ENCODE peak calls at places on chromosome 14, in four cellular contexts. One of them, this sample, is unnamed.
A peak's percentile ranks its signal among the peaks of the same experiment; 100 is the strongest.

GRCh38 chr14:23071975-23072539 is 14.7 kb upstream of the CDH24 start:
- DNase-seq in K562: no peak
- DNase-seq in right lobe of liver: no peak
- DNase-seq in heart left ventricle: no peak
- DNase-seq in this sample: no peak

GRCh38 chr14:61090432-61091216 is 109.6 kb downstream of the SLC38A6 start:
- DNase-seq in K562: no peak
- DNase-seq in heart left ventricle: no peak
- DNase-seq in right lobe of liver: no peak
- DNase-seq in this sample: no peak

GRCh38 chr14:26841361-26841760 is 243.5 kb upstream of the NOVA1 start:
- DNase-seq in heart left ventricle: no peak
- DNase-seq in right lobe of liver: no peak
- DNase-seq in K562: no peak
- DNase-seq in this sample: no peak

GRCh38 chr14:55160989-55161388 is 30.4 kb downstream of the DLGAP5 start:
- DNase-seq in K562: no peak
- DNase-seq in right lobe of liver: no peak
- DNase-seq in heart left ventricle: no peak
- DNase-seq in this sample: no peak

GRCh38 chr14:68658029-68658509 is 134.8 kb downstream of the ZFP36L1 start:
- DNase-seq in heart left ventricle: no peak
- DNase-seq in right lobe of liver: peak; percentile 45
- DNase-seq in K562: no peak
- DNase-seq in this sample: peak; percentile 85

GRCh38 chr14:59377485-59377884 is 87.7 kb downstream of the GPR135 start:
- DNase-seq in right lobe of liver: no peak
- DNase-seq in heart left ventricle: no peak
- DNase-seq in K562: no peak
- DNase-seq in this sample: no peak

GRCh38 chr14:60215127-60215444 is 33.9 kb upstream of the PPM1A start:
- DNase-seq in K562: no peak
- DNase-seq in heart left ventricle: no peak
- DNase-seq in right lobe of liver: no peak
- DNase-seq in this sample: no peak

GRCh38 chr14:54669759-54670630 is 103.1 kb downstream of the SAMD4A start:
- DNase-seq in K562: no peak
- DNase-seq in heart left ventricle: no peak
- DNase-seq in right lobe of liver: no peak
- DNase-seq in this sample: peak; percentile 90

GRCh38 chr14:69997849-69998248 is 118.6 kb downstream of the SMOC1 start:
- DNase-seq in heart left ventricle: no peak
- DNase-seq in K562: no peak
- DNase-seq in right lobe of liver: peak; percentile 76
- DNase-seq in this sample: peak; percentile 48

GRCh38 chr14:67965684-67966083 is 146.1 kb downstream of the RAD51B start:
- DNase-seq in right lobe of liver: no peak
- DNase-seq in heart left ventricle: no peak
- DNase-seq in K562: no peak
- DNase-seq in this sample: no peak

GRCh38 chr14:105484069-105484996 is 2.4 kb upstream of the CRIP1 start:
- DNase-seq in heart left ventricle: no peak
- DNase-seq in K562: no peak
- DNase-seq in right lobe of liver: no peak
- DNase-seq in this sample: peak; percentile 95
- TF ChIP-seq POLR2A in heart left ventricle: no peak
- TF ChIP-seq POLR2A in K562: no peak
- TF ChIP-seq POLR2A in right lobe of liver: no peak
- TF ChIP-seq POLR2A in this sample: no peak

GRCh38 chr14:103127356-103127755 is 4.1 kb downstream of the TNFAIP2 start:
- DNase-seq in heart left ventricle: peak; percentile 63
- DNase-seq in K562: no peak
- DNase-seq in right lobe of liver: no peak
- DNase-seq in this sample: no peak

GRCh38 chr14:103124501-103125001 is 1.3 kb downstream of the TNFAIP2 start:
- DNase-seq in K562: no peak
- DNase-seq in heart left ventricle: peak; percentile 59
- DNase-seq in right lobe of liver: no peak
- DNase-seq in this sample: no peak

GRCh38 chr14:103126873-103127304 is 3.6 kb downstream of the TNFAIP2 start:
- DNase-seq in heart left ventricle: peak; percentile 73
- DNase-seq in K562: no peak
- DNase-seq in right lobe of liver: peak; percentile 81
- DNase-seq in this sample: no peak

GRCh38 chr14:103125098-103126070 is 2.1 kb downstream of the TNFAIP2 start:
- DNase-seq in K562: no peak
- DNase-seq in right lobe of liver: no peak
- DNase-seq in heart left ventricle: peak; percentile 49
- DNase-seq in this sample: no peak

DNA sequence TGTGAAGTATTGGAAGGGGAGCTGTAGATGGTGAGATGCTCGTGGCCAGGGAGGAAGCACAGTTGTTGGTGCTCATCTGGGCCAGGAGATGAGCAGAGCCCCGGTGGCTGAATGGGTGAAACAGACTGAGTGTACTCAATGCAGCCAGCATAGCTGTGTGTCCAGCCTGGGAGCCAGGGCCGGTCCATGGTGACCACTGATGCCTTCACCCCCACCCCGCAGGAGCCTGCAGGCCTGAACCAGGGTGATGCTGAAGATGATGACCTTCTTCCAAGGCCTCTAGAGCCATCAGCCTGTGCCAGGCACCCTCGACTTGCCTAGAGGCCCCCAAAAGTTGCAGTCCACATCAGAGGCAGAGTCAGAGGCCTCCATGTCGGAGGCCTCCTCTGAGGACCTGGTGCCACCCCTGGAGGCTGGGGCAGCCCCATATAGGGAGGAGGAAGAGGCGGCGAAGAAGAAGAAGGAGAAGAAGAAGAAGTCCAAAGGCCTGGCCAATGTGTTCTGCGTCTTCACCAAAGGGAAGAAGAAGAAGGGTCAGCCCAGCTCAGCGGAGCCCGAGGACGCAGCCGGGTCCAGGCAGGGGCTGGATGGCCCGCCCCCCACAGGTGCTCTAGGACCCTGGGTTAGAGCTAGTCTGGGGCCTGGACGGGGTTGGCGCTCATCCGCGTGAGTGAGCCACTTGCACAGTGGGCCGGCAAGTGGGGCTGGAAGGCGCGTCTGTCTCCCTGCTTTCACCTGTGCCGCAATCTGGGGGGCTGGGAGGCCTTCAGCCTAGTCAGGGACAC is 3.0 kb downstream of the TNFAIP2 start:
- DNase-seq in K562: no peak
- DNase-seq in heart left ventricle: peak; percentile 38
- DNase-seq in right lobe of liver: no peak
- DNase-seq in this sample: no peak
- H3K4me3 ChIP-seq in K562: no peak overlapping the region
- H3K4me3 ChIP-seq in heart left ventricle: no peak overlapping the region
- H3K4me3 ChIP-seq in right lobe of liver: peak overlapping the region; percentile 10
- H3K4me3 ChIP-seq in this sample: no peak overlapping the region

GRCh38 chr14:64733321-64733720 is 29.1 kb downstream of the PLEKHG3 start:
- DNase-seq in heart left ventricle: no peak
- DNase-seq in K562: no peak
- DNase-seq in right lobe of liver: no peak
- DNase-seq in this sample: no peak

GRCh38 chr14:64732536-64733120 is 28.4 kb downstream of the PLEKHG3 start:
- DNase-seq in K562: no peak
- DNase-seq in heart left ventricle: no peak
- DNase-seq in right lobe of liver: no peak
- DNase-seq in this sample: no peak

GRCh38 chr14:64731141-64731581 is 26.9 kb downstream of the PLEKHG3 start:
- DNase-seq in right lobe of liver: no peak
- DNase-seq in heart left ventricle: no peak
- DNase-seq in K562: no peak
- DNase-seq in this sample: peak; percentile 80

GRCh38 chr14:64730681-64731080 is 26.5 kb downstream of the PLEKHG3 start:
- DNase-seq in right lobe of liver: no peak
- DNase-seq in K562: no peak
- DNase-seq in heart left ventricle: no peak
- DNase-seq in this sample: peak; percentile 82

GRCh38 chr14:64732066-64732465 is 27.8 kb downstream of the PLEKHG3 start:
- DNase-seq in heart left ventricle: no peak
- DNase-seq in right lobe of liver: no peak
- DNase-seq in K562: no peak
- DNase-seq in this sample: no peak
- TF ChIP-seq POLR2A in heart left ventricle: no peak
- TF ChIP-seq POLR2A in right lobe of liver: no peak
- TF ChIP-seq POLR2A in K562: no peak
- TF ChIP-seq POLR2A in this sample: no peak

GRCh38 chr14:73237786-73238261 is 518 bp downstream of the PAPLN start:
- DNase-seq in right lobe of liver: no peak
- DNase-seq in heart left ventricle: no peak
- DNase-seq in K562: peak; percentile 7
- DNase-seq in this sample: peak; percentile 84
- H3K4me3 ChIP-seq in right lobe of liver: peak overlapping the region; percentile 27
- H3K4me3 ChIP-seq in heart left ventricle: peak overlapping the region; percentile 41
- H3K4me3 ChIP-seq in K562: no peak overlapping the region
- H3K4me3 ChIP-seq in this sample: peak overlapping the region; percentile 12

GRCh38 chr14:85172290-85172689 is 357.7 kb upstream of the FLRT2 start:
- DNase-seq in right lobe of liver: no peak
- DNase-seq in heart left ventricle: no peak
- DNase-seq in K562: no peak
- DNase-seq in this sample: no peak

GRCh38 chr14:85172889-85173458 is 357.0 kb upstream of the FLRT2 start:
- DNase-seq in right lobe of liver: no peak
- DNase-seq in heart left ventricle: no peak
- DNase-seq in K562: no peak
- DNase-seq in this sample: no peak

GRCh38 chr14:85178869-85179268 is 351.1 kb upstream of the FLRT2 start:
- DNase-seq in heart left ventricle: no peak
- DNase-seq in K562: no peak
- DNase-seq in right lobe of liver: no peak
- DNase-seq in this sample: no peak

GRCh38 chr14:85175556-85175955 is 354.4 kb upstream of the FLRT2 start:
- DNase-seq in K562: no peak
- DNase-seq in heart left ventricle: no peak
- DNase-seq in right lobe of liver: no peak
- DNase-seq in this sample: no peak
- TF ChIP-seq POLR2A in K562: no peak
- TF ChIP-seq POLR2A in heart left ventricle: no peak
- TF ChIP-seq POLR2A in right lobe of liver: no peak
- TF ChIP-seq POLR2A in this sample: no peak

GRCh38 chr14:103188691-103189480 is 65.6 kb downstream of the TNFAIP2 start:
- DNase-seq in right lobe of liver: no peak
- DNase-seq in K562: no peak
- DNase-seq in heart left ventricle: peak; percentile 64
- DNase-seq in this sample: no peak
- H3K4me3 ChIP-seq in right lobe of liver: peak overlapping the region; percentile 21
- H3K4me3 ChIP-seq in K562: no peak overlapping the region
- H3K4me3 ChIP-seq in heart left ventricle: peak overlapping the region; percentile 33
- H3K4me3 ChIP-seq in this sample: no peak overlapping the region

GRCh38 chr14:49581209-49581960 is 4.8 kb downstream of the RPS29 start:
- DNase-seq in K562: no peak
- DNase-seq in heart left ventricle: no peak
- DNase-seq in right lobe of liver: no peak
- DNase-seq in this sample: no peak
- TF ChIP-seq POLR2A in K562: no peak
- TF ChIP-seq POLR2A in heart left ventricle: no peak
- TF ChIP-seq POLR2A in right lobe of liver: no peak
- TF ChIP-seq POLR2A in this sample: no peak

GRCh38 chr14:76947838-76948184 is 80.7 kb downstream of the IRF2BPL start:
- DNase-seq in K562: no peak
- DNase-seq in right lobe of liver: no peak
- DNase-seq in heart left ventricle: no peak
- DNase-seq in this sample: no peak
- H3K4me3 ChIP-seq in K562: no peak overlapping the region
- H3K4me3 ChIP-seq in right lobe of liver: no peak overlapping the region
- H3K4me3 ChIP-seq in heart left ventricle: no peak overlapping the region
- H3K4me3 ChIP-seq in this sample: no peak overlapping the region